ENCODE peak calls at places on chromosomes 4 and X, in seven cellular contexts. H is CD4-positive, alpha-beta memory T cell; G is iPS DF 6.9; V is NCI-H510A; L is GM23248; U is tibial artery; K is NCI-H1092 treated with DMSO at 0.1 percent for 48 hours. P is an unnamed sample.

GRCh38 chr4:184706453-184706852 is 27.4 kb downstream of the CENPU start:
- DNase-seq in L (no peak), V (no peak), K (no peak), G (no peak), H (no peak), U (no peak), P (no peak)

GRCh38 chr4:78562687-78563086 is 11.1 kb downstream of the ANXA3 start:
- DNase-seq in U (no peak), K (no peak), H (no peak), G (no peak), L (no peak), V (no peak), P (no peak)

GRCh38 chr4:183631577-183632198 is 27.3 kb downstream of the RWDD4 start:
- DNase-seq in V (no peak), H (no peak), L (no peak), G (no peak), K (no peak), U (no peak), P (no peak)

GRCh38 chrX:50905334-50905733 is 5.2 kb upstream of the BMP15 start:
- DNase-seq in L (peak; percentile 6), H (no peak), K (no peak), V (no peak), U (no peak), G (no peak), P (no peak)

GRCh38 chr4:158870282-158871049 is 101.6 kb downstream of the FNIP2 start:
- DNase-seq in U (no peak), V (peak; percentile 89), K (no peak), H (no peak), L (no peak), G (peak; percentile 31), P (no peak)

GRCh38 chr4:143294310-143294709 is 42.4 kb upstream of the GAB1 start:
- DNase-seq in L (peak; percentile 36), K (no peak), U (peak; percentile 66), V (no peak), H (no peak), G (no peak), P (no peak)

GRCh38 chr4:124961138-124961750 is 248.7 kb upstream of the ANKRD50 start:
- DNase-seq in G (no peak), V (no peak), U (no peak), K (no peak), H (no peak), L (no peak), P (no peak)

GRCh38 chrX:39133971-39134370 is 332.7 kb downstream of the MID1IP1 start:
- DNase-seq in G (no peak), H (no peak), V (no peak), U (no peak), K (peak; percentile 10), L (no peak), P (no peak)

GRCh38 chr4:148653681-148654080 is 211.5 kb upstream of the NR3C2 start:
- DNase-seq in H (no peak), G (no peak), L (no peak), K (no peak), V (no peak), U (no peak), P (no peak)

GRCh38 chrX:10567136-10567535 is 53.2 kb downstream of the MID1 start:
- DNase-seq in V (no peak), L (no peak), H (no peak), G (no peak), K (no peak), U (no peak), P (no peak)

GRCh38 chr4:26238782-26239647 is 81.8 kb upstream of the RBPJ start:
- DNase-seq in U (no peak), L (peak; percentile 60), G (no peak), K (peak; percentile 97), V (peak; percentile 72), H (no peak), P (peak; percentile 17)

GRCh38 chr4:19623866-19624265 is 627.8 kb upstream of the SLIT2 start:
- DNase-seq in G (no peak), L (peak; percentile 12), V (no peak), K (no peak), U (no peak), H (no peak), P (no peak)

GRCh38 chr4:106588906-106589305 is 220.3 kb upstream of the GIMD1 start:
- DNase-seq in L (peak; percentile 6), K (no peak), G (no peak), V (no peak), H (no peak), U (no peak), P (no peak)

GRCh38 chr4:168440442-168441264 is 39.6 kb downstream of the DDX60L start:
- DNase-seq in V (no peak), H (no peak), G (no peak), K (no peak), U (no peak), L (peak; percentile 61), P (no peak)

GRCh38 chr4:10075158-10075863 is 41.3 kb downstream of the WDR1 start:
- DNase-seq in K (no peak), L (no peak), H (no peak), V (no peak), U (peak; percentile 18), G (no peak), P (no peak)

GRCh38 chrX:104319346-104319745 is 64.6 kb upstream of the ESX1 start:
- DNase-seq in K (no peak), U (no peak), L (no peak), G (no peak), V (no peak), H (no peak), P (no peak)

GRCh38 chr4:140256335-140256734 is 102.4 kb upstream of the MAML3 start:
- DNase-seq in K (no peak), L (peak; percentile 86), V (no peak), G (no peak), H (no peak), U (no peak), P (no peak)

GRCh38 chr4:67746797-67747495 is 7.2 kb downstream of the GNRHR start:
- DNase-seq in L (peak; percentile 67), H (peak; percentile 24), G (no peak), K (peak; percentile 11), U (no peak), V (no peak), P (no peak)

GRCh38 chr4:107467461-107467860 is 252.6 kb downstream of the PAPSS1 start:
- DNase-seq in G (no peak), H (no peak), V (no peak), K (no peak), U (no peak), L (no peak), P (no peak)

GRCh38 chr4:185145572-185145971 is 2.5 kb downstream of the SLC25A4 start:
- DNase-seq in H (no peak), L (no peak), U (no peak), G (no peak), V (no peak), K (no peak), P (no peak)

GRCh38 chrX:124665878-124666425 is 319.6 kb downstream of the SH2D1A start:
- DNase-seq in K (peak; percentile 72), V (no peak), U (no peak), L (no peak), H (no peak), G (no peak), P (no peak)

GRCh38 chrX:138886769-138887168 is 175.3 kb upstream of the FGF13 start:
- DNase-seq in U (no peak), L (peak; percentile 12), K (peak; percentile 54), H (no peak), G (no peak), V (no peak), P (no peak)

GRCh38 chr4:153318696-153319320 is 25.7 kb upstream of the MND1 start:
- DNase-seq in V (no peak), H (peak; percentile 38), K (peak; percentile 39), G (no peak), U (no peak), L (peak; percentile 67), P (no peak)

GRCh38 chr4:138291431-138291830 is 49.3 kb upstream of the SLC7A11 start:
- DNase-seq in G (no peak), K (no peak), L (no peak), V (no peak), U (no peak), H (no peak), P (no peak)

GRCh38 chrX:150198776-150199175 is 164.3 kb upstream of the MAMLD1 start:
- DNase-seq in G (no peak), K (no peak), U (no peak), L (peak; percentile 56), H (no peak), V (no peak), P (no peak)

GRCh38 chrX:136694491-136695087 is 46.6 kb downstream of the CD40LG start:
- DNase-seq in K (peak; percentile 27), U (no peak), V (no peak), L (peak; percentile 62), H (peak; percentile 65), G (no peak), P (peak; percentile 31)

GRCh38 chrX:143661286-143661685 is 25.4 kb upstream of the SLITRK4 start:
- DNase-seq in K (no peak), L (no peak), G (no peak), H (no peak), V (no peak), U (no peak), P (no peak)

GRCh38 chrX:132488092-132488749 is 617 bp downstream of the MBNL3 start:
- DNase-seq in V (no peak), G (no peak), U (no peak), L (peak; percentile 68), H (peak; percentile 26), K (peak; percentile 74), P (no peak)

GRCh38 chrX:130680164-130681035 is 222.6 kb downstream of the ENOX2 start:
- DNase-seq in H (no peak), L (peak; percentile 25), U (no peak), G (no peak), K (no peak), V (no peak), P (no peak)

GRCh38 chr4:110480031-110480549 is 4.1 kb downstream of the ENPEP start:
- DNase-seq in H (no peak), L (peak; percentile 94), U (no peak), K (no peak), V (no peak), G (no peak), P (no peak)

GRCh38 chr4:78293841-78294301 is 236.7 kb downstream of the FRAS1 start:
- DNase-seq in K (no peak), G (no peak), V (no peak), U (no peak), L (peak; percentile 89), H (no peak), P (no peak)